ENCODE peak calls at places on chromosomes 2 and 18, in five cellular contexts. X, J, R, P and Z are unnamed samples.

GRCh38 chr2:172102159-172102857 is 392 bp downstream of the DLX2 start:
- DNase-seq in X (peak), R (no peak), P (no peak), J (peak), Z (peak)

GRCh38 chr2:10157293-10157692 is 34.8 kb downstream of the RRM2 start:
- DNase-seq in P (no peak), R (no peak), X (no peak), J (peak), Z (no peak)

GRCh38 chr2:44940053-44940494 is 1.4 kb upstream of the SIX3 start:
- DNase-seq in X (no peak), R (no peak), P (no peak), J (no peak), Z (no peak)

GRCh38 chr2:43174368-43175186 is 51.8 kb downstream of the ZFP36L2 start:
- DNase-seq in J (peak), R (no peak), P (no peak), X (peak), Z (no peak)

GRCh38 chr2:46042207-46042637 is 255.0 kb upstream of the EPAS1 start:
- DNase-seq in R (no peak), X (no peak), J (no peak), P (no peak), Z (no peak)

GRCh38 chr2:36886664-36887063 is 79.7 kb downstream of the STRN start:
- DNase-seq in P (no peak), X (no peak), J (no peak), R (no peak), Z (no peak)

GRCh38 chr2:69203166-69203985 is 183.7 kb downstream of the GFPT1 start:
- DNase-seq in P (no peak), X (no peak), R (no peak), J (no peak), Z (no peak)

GRCh38 chr18:66966171-66966570 is 362.3 kb upstream of the CDH19 start:
- DNase-seq in X (no peak), J (no peak), R (no peak), P (no peak), Z (no peak)

GRCh38 chr2:188503975-188504374 is 212.3 kb downstream of the GULP1 start:
- DNase-seq in R (no peak), X (no peak), P (no peak), J (no peak), Z (no peak)

GRCh38 chr2:26911911-26912861 is 58.3 kb upstream of the MAPRE3 start:
- DNase-seq in P (no peak), R (no peak), J (no peak), X (no peak), Z (no peak)

GRCh38 chr2:207676827-207677354 is 34.5 kb upstream of the CCNYL1 start:
- DNase-seq in J (no peak), X (peak), P (peak), R (peak), Z (peak)

GRCh38 chr2:100628506-100628905 is 65.7 kb downstream of the PDCL3 start:
- DNase-seq in X (no peak), J (no peak), P (no peak), R (no peak), Z (no peak)

GRCh38 chr2:137951606-137952005 is 12.7 kb upstream of the HNMT start:
- DNase-seq in J (no peak), R (no peak), X (no peak), P (peak), Z (peak)

GRCh38 chr2:162022290-162022945 is 51.6 kb downstream of the DPP4 start:
- DNase-seq in P (no peak), X (no peak), R (no peak), J (no peak), Z (no peak)

GRCh38 chr2:133171396-133172004 is 396.8 kb downstream of the NCKAP5 start:
- DNase-seq in J (no peak), R (peak), X (peak), P (peak), Z (peak)

GRCh38 chr2:43531251-43531650 is 64.6 kb downstream of the THADA start:
- DNase-seq in R (no peak), X (no peak), P (no peak), J (no peak), Z (no peak)

GRCh38 chr2:24491626-24492282 is 700 bp downstream of the NCOA1 start:
- DNase-seq in R (no peak), J (peak), X (peak), P (no peak), Z (peak)

GRCh38 chr2:226215902-226216503 is 583.6 kb downstream of the IRS1 start:
- DNase-seq in J (no peak), R (peak), P (peak), X (peak), Z (peak)

GRCh38 chr2:202187570-202187969 is 50.8 kb downstream of the SUMO1 start:
- DNase-seq in P (no peak), X (no peak), J (no peak), R (no peak), Z (no peak)

GRCh38 chr18:220708-221107 is 47.1 kb downstream of the THOC1 start:
- DNase-seq in R (no peak), X (no peak), P (no peak), J (no peak), Z (no peak)

GRCh38 chr18:24071029-24071428 is 56.5 kb downstream of the TTC39C start:
- DNase-seq in R (no peak), J (no peak), P (no peak), X (no peak), Z (no peak)

GRCh38 chr18:22912835-22913234 is 20.3 kb upstream of the RBBP8 start:
- DNase-seq in R (no peak), P (no peak), J (no peak), X (no peak), Z (peak)

GRCh38 chr2:15996536-15997423 is 56.4 kb downstream of the MYCN start:
- DNase-seq in P (no peak), X (no peak), J (no peak), R (no peak), Z (no peak)

GRCh38 chr2:100767224-100767653 is 52.7 kb upstream of the NPAS2 start:
- DNase-seq in P (no peak), J (no peak), R (peak), X (no peak), Z (peak)

GRCh38 chr2:88729061-88729745 is 37.7 kb downstream of the RPIA start:
- DNase-seq in J (no peak), X (no peak), R (peak), P (peak), Z (no peak)

GRCh38 chr2:11305958-11306357 is 38.5 kb downstream of the ROCK2 start:
- DNase-seq in R (no peak), J (no peak), X (no peak), P (peak), Z (peak)

GRCh38 chr2:67290451-67290991 is 106.6 kb upstream of the ETAA1 start:
- DNase-seq in P (peak), J (no peak), R (peak), X (no peak), Z (peak)

GRCh38 chr2:150732064-150732463 is 244.6 kb upstream of the RND3 start:
- DNase-seq in P (peak), R (no peak), J (no peak), X (peak), Z (peak)

GRCh38 chr2:27689424-27689823 is 25.7 kb downstream of the SLC4A1AP start:
- DNase-seq in X (no peak), R (no peak), J (no peak), P (no peak), Z (no peak)

GRCh38 chr2:24359701-24360049 is 661 bp downstream of the ITSN2 start:
- DNase-seq in J (peak), X (peak), P (no peak), R (no peak), Z (peak)

GRCh38 chr2:235866373-235866772 is 301.8 kb downstream of the GBX2 start:
- DNase-seq in R (no peak), P (no peak), J (no peak), X (no peak), Z (no peak)

DNA sequence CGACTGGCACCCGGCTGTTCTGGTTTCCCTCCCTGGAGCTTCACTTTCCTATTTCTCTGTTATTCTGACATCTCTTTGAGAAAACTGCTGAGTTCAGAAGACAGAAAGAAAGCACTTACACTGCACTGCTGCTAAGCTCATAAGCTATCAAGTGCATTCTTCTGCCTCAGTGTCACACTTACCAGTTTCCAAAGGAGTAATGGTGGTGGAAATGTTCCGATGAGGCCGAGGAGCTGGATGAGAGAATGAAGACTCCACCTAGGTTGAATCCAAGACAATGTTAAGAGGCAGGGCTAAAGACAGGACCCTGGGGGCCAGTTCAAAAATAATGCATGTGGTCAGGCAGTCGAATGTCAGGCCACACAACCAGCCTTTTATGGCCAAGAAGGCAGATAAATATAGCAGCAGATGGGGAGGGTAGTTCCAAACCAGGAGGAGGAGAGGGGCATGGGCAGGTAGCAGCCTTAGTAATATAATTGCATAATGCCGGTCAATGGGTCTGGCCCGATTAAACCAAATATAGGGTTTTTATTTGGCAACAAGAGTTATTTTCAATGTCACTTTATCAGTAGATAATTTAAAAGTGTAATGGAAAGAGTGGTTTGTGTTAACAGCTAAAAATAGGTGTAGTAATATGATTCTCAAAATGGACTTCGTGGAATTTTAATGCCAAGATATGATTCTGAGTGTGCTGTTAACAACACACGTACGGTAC is at the start of gene MYOM1:
- DNase-seq in J (no peak), X (no peak), R (no peak), P (no peak), Z (no peak)
- H3K4me3 ChIP-seq in J (no peak), X (no peak), R (no peak), P (no peak), Z (no peak)

DNA sequence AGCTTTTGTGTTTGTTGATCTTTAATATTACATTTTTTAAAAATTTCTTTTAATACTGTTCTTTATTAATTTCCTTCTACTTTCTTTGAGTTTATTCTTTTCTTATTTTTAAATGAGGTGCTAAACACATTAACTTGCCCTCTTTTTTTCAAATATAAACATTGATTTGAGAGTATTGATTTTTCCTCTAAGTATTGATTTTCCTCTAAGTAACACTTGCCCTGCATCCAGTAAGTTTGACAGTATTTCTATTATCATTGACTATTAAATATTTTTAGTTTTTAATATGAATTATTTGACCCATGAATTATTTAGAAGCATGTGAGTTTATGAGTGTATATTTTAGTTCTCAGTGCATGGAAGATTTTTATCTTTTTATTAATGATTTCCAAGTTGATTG is 337.0 kb upstream of the RAB12 start:
- DNase-seq in P (no peak), X (no peak), J (no peak), R (no peak), Z (no peak)
- H3K4me3 ChIP-seq in P (no peak), X (no peak), J (no peak), R (no peak), Z (no peak)

DNA sequence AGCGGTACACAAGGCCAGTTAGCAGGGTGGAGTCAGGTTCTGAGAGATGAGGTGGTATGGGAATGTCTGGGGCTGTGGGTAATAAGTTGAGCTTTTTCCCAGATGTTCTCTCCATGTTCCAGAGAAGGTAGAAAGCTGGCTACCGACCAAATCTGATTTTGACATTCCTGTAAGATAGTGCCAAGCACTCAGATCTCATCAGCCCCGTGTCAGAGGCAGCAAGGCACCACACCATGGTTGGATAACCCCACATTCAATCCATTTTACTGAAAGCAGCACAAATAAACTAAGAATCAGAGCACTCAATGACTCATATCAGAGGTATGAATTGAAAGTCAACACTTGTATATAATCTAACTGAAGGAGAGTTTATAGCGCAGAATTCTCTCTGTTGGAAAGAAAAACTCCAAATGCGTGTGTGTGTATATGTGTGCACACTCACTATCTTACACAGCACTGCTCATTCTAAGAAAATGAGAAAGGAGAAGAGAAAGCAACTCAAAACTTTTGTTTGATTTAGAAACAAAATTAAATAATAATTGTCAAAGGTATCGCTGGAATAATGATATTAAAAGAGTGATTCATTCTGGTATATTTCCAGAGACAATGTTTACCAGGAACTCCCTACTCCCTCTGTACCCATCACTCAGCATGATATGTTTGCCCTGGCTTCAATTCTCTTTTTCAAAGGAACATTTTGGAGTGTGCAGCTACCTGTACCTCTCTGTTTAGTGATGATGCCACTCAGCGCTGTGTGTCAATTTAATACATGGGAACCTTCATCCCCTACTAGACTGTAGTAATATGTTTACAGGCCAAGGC is 375.1 kb upstream of the ID2 start:
- DNase-seq in R (no peak), X (peak), J (no peak), P (peak), Z (peak)
- H3K4me3 ChIP-seq in R (no peak), X (no peak), J (no peak), P (no peak), Z (no peak)

DNA sequence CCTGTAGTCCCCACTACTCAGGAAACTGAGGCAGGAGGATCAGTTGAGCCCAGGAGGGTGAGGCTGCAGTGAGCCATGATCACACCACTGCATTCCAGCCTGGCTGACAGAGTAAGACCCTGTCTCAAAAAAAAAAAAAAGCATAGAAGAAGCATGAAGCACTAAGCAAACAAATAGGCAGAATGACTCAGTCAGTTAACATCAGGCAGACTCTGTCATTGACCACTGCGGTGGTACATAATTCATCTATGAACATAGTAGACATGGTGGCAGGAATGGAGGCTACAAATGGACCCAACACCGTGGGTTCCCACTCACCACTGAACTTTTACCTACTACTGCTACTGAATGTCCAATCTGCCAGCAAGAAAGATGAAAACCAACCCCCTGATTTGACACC is 7.6 kb upstream of the ASXL2 start:
- DNase-seq in P (peak), J (no peak), X (no peak), R (peak), Z (peak)
- H3K4me3 ChIP-seq in P (no peak), J (no peak), X (no peak), R (no peak), Z (no peak)

GRCh38 chr18:57981629-57982028 is 62.4 kb upstream of the NEDD4L start:
- DNase-seq in P (no peak), X (no peak), J (no peak), R (no peak), Z (no peak)

GRCh38 chr18:57983965-57984364 is 60.1 kb upstream of the NEDD4L start:
- DNase-seq in X (no peak), R (no peak), P (no peak), J (no peak), Z (no peak)

GRCh38 chr18:57983472-57983871 is 60.6 kb upstream of the NEDD4L start:
- DNase-seq in J (no peak), X (no peak), R (no peak), P (no peak), Z (no peak)

GRCh38 chr18:57980573-57981348 is 63.3 kb upstream of the NEDD4L start:
- DNase-seq in J (no peak), P (no peak), R (no peak), X (peak), Z (no peak)

DNA sequence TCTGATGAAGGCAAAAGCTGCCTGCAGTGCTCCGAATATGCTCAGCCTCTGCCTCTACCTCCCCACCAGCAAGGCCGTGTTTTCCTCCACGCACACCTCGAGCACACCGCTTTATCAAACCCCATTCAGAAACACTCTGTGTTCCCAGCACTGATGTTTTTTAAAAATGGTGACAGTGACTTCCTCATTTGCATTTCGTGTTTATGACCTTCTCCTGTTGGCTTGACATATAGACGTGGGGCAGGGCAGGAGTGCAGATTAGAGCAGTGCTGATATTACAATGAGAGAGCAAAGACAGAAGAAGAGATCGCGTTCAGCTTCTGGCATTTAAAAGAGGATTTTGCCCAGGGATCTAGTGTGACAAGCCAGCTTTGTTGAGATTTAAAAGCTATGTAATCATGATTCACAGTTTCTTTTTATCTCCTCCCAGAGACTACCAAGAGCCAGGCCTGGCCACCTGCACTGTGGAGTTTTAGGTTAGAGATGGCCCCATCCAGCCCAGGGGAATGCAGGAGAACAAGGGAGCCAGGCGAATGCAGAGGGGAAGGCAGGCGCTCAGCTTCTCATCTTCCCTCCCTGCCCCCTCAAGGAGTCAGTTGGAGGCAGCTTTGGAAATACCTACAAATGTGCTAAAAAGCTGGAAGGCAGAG is 61.5 kb upstream of the NEDD4L start:
- DNase-seq in J (no peak), P (no peak), R (no peak), X (no peak), Z (no peak)
- H3K4me3 ChIP-seq in J (no peak), P (no peak), R (no peak), X (no peak), Z (no peak)

DNA sequence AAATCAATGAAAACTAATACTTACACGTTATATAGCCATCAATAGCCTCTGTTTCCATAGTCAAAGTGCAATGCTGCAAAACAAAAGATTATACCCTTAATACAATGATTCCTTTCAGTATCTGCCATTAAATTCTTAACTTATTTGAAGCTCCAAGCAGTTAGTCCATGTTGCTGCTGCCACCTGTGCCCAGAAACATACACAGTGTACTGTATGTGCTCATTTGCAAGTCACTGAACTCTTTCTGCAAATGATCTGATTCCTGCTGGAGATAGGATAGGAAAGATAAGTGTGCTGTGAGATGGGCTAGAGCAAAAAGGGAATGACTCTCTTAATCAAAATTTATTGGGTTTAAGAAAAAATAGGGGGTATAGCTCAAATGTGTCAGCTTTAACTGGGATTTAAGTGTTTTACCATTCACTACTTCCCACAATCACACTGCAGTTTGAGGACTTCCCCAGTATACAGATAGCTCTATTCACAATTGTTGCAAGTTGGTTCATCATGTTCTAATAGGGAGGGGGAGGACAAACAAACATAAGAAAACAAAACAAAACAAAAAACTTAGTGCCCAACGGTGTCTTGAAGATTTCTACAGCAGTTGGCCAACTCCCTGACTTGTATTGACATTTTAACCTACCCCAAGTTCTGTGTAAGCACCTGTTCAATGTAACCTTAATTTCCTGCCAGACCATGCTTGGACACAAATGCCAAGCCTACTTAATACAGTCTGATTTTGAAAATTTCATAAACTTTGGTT is 2.7 kb downstream of the IKZF2 start:
- DNase-seq in J (no peak), P (no peak), X (peak), R (no peak), Z (no peak)
- H3K4me3 ChIP-seq in J (peak), P (peak), X (peak), R (no peak), Z (peak)

DNA sequence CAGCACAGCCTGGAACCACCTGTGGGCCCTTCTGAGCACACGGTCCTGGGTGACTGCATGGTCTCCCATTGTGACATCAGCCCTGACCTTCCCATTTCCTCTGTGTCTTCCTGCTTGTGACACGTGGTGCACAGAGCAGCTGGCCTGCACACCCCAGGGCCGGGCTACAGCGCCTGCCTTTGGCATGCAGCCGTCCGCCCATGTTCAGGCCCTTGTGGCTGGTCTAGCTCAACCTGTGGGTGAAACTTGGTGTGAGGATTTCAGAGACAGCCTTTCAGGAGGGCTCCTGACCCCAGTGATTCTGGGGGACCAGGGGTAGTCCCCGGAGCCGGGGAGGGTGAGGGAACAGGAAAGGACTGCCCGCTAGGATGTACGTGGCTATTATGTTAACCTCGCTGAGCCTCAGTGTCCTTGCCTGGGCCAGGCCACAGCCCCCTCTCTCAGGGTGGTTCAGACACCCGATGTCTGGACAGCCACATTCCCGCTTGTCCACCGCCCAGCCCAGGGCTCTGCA is 284.8 kb upstream of the HS6ST1 start:
- DNase-seq in P (no peak), X (no peak), R (no peak), J (peak), Z (no peak)
- H3K4me3 ChIP-seq in P (no peak), X (no peak), R (no peak), J (no peak), Z (no peak)